ENCODE peak calls at places on chromosome 6, in four cellular contexts. X is RWPE1, U is endothelial cell, P is T-helper 2 cell. W is an unnamed sample.

GRCh38 chr6:131208787-131209186 is 73.5 kb downstream of the AKAP7 start:
- DNase-seq in U (no peak), P (no peak), X (no peak), W (no peak)

GRCh38 chr6:108106694-108107093 is 32.2 kb upstream of the OSTM1 start:
- DNase-seq in X (no peak), U (no peak), P (no peak), W (no peak)

GRCh38 chr6:56699066-56699654 is 56.5 kb upstream of the DST start:
- DNase-seq in P (no peak), U (no peak), X (peak; percentile 27), W (no peak)

GRCh38 chr6:44661221-44661609 is 273.7 kb downstream of the CDC5L start:
- DNase-seq in X (peak; percentile 48), U (no peak), P (no peak), W (no peak)

GRCh38 chr6:124881898-124882579 is 80.2 kb upstream of the RNF217 start:
- DNase-seq in P (no peak), X (no peak), U (peak; percentile 23), W (no peak)

GRCh38 chr6:54802775-54803631 is 43.6 kb upstream of the FAM83B start:
- DNase-seq in X (peak; percentile 16), U (no peak), P (no peak), W (no peak)

GRCh38 chr6:161254126-161254753 is 19.6 kb downstream of the AGPAT4 start:
- DNase-seq in P (no peak), U (no peak), X (no peak), W (no peak)

GRCh38 chr6:137234505-137234863 is 15.3 kb upstream of the IFNGR1 start:
- DNase-seq in X (no peak), P (no peak), U (no peak), W (no peak)

GRCh38 chr6:26141378-26141901 is 54.2 kb downstream of the HFE start:
- DNase-seq in P (no peak), X (no peak), U (no peak), W (no peak)

GRCh38 chr6:71887006-71887743 is 825 bp downstream of the RIMS1 start:
- DNase-seq in P (no peak), X (no peak), U (no peak), W (no peak)

GRCh38 chr6:111730835-111731234 is 125.2 kb upstream of the TRAF3IP2 start:
- DNase-seq in X (no peak), U (no peak), P (no peak), W (no peak)

GRCh38 chr6:155013457-155013876 is 18.4 kb downstream of the TIAM2 start:
- DNase-seq in X (no peak), P (no peak), U (no peak), W (no peak)

GRCh38 chr6:390914-391558 is 516 bp upstream of the IRF4 start:
- DNase-seq in U (no peak), P (no peak), X (no peak), W (no peak)

GRCh38 chr6:56314683-56315523 is 67.5 kb upstream of the COL21A1 start:
- DNase-seq in U (peak; percentile 62), P (no peak), X (peak; percentile 42), W (no peak)

W was measured in T-helper 17 cell.